ENCODE peak calls at places on chromosomes 13 and 19, in nine cellular contexts. R is activated CD8-positive, alpha-beta memory T cell treated with anti-CD3 and anti-CD28 coated beads for 24 hours; T is mucosa of gallbladder; G is colonic mucosa; M is lung microvascular endothelial cell; I is dorsolateral prefrontal cortex; U is activated CD4-positive, CD25-positive, alpha-beta regulatory T cell treated with anti-CD3 and anti-CD28 coated beads, Interleukin-2, amount 50 U/mL, for 16 hours; F is left kidney; S is HT1080. Z is an unnamed sample.

GRCh38 chr13:43786472-43786765 is 353 bp downstream of the ENOX1 start:
- DNase-seq in R (no peak), T (no peak), G (peak), M (no peak), I (no peak), U (no peak), F (no peak), S (no peak), Z (no peak)

GRCh38 chr13:66635526-66635925 is 594.6 kb downstream of the PCDH9 start:
- DNase-seq in R (no peak), T (no peak), G (no peak), M (peak), I (no peak), U (no peak), F (no peak), S (peak), Z (peak)

GRCh38 chr13:40170982-40171381 is 495.5 kb downstream of the FOXO1 start:
- DNase-seq in R (no peak), T (no peak), G (no peak), M (no peak), I (no peak), U (no peak), F (no peak), S (no peak), Z (peak)

GRCh38 chr13:109971006-109971744 is 184.8 kb upstream of the IRS2 start:
- DNase-seq in R (no peak), T (no peak), G (no peak), M (no peak), I (no peak), U (no peak), F (no peak), S (no peak), Z (peak)

GRCh38 chr13:34364633-34365032 is 546.7 kb downstream of the RFC3 start:
- DNase-seq in R (no peak), T (no peak), G (no peak), M (no peak), I (no peak), U (no peak), F (peak), S (no peak), Z (no peak)

GRCh38 chr19:13055213-13056051 is 47.2 kb downstream of the LYL1 start:
- DNase-seq in R (no peak), T (peak), G (no peak), M (peak), I (no peak), U (no peak), F (peak), S (peak), Z (peak)

GRCh38 chr19:52391135-52391534 is 6.5 kb upstream of the ZNF528 start:
- DNase-seq in R (no peak), T (no peak), G (no peak), M (no peak), I (no peak), U (no peak), F (no peak), S (no peak), Z (no peak)

GRCh38 chr13:44160549-44161278 is 212.9 kb upstream of the SERP2 start:
- DNase-seq in R (no peak), T (no peak), G (no peak), M (no peak), I (peak), U (no peak), F (peak), S (no peak), Z (peak)

GRCh38 chr19:18391509-18392075 is 5.6 kb downstream of the GDF15 start:
- DNase-seq in R (no peak), T (no peak), G (no peak), M (no peak), I (no peak), U (no peak), F (no peak), S (no peak), Z (no peak)

GRCh38 chr19:6564393-6564792 is 26.6 kb downstream of the CD70 start:
- DNase-seq in R (no peak), T (no peak), G (no peak), M (peak), I (no peak), U (no peak), F (peak), S (peak), Z (no peak)

GRCh38 chr13:83547043-83547442 is 335.2 kb downstream of the SLITRK1 start:
- DNase-seq in R (no peak), T (no peak), G (no peak), M (no peak), I (no peak), U (no peak), F (no peak), S (no peak), Z (no peak)

GRCh38 chr13:112849500-112849899 is 119.5 kb upstream of the MCF2L start:
- DNase-seq in R (no peak), T (no peak), G (no peak), M (peak), I (no peak), U (no peak), F (peak), S (peak), Z (peak)

GRCh38 chr19:16470911-16471811 is 609 bp downstream of the EPS15L1 start:
- DNase-seq in R (peak), T (no peak), G (peak), M (peak), I (no peak), U (no peak), F (peak), S (peak), Z (peak)

GRCh38 chr19:57850553-57851017 is 926 bp downstream of the ZNF587 start:
- DNase-seq in R (no peak), T (peak), G (peak), M (peak), I (no peak), U (no peak), F (peak), S (peak), Z (no peak)

GRCh38 chr13:27339299-27339698 is 68.7 kb downstream of the RASL11A start:
- DNase-seq in R (peak), T (peak), G (peak), M (peak), I (no peak), U (no peak), F (peak), S (peak), Z (peak)

GRCh38 chr19:48715681-48716171 is 3.8 kb downstream of the MAMSTR start:
- DNase-seq in R (no peak), T (no peak), G (peak), M (no peak), I (no peak), U (no peak), F (no peak), S (no peak), Z (no peak)

GRCh38 chr19:50465986-50466771 is 10.1 kb upstream of the EMC10 start:
- DNase-seq in R (no peak), T (peak), G (peak), M (no peak), I (no peak), U (no peak), F (peak), S (no peak), Z (no peak)

GRCh38 chr19:32872391-32872790 is 2.8 kb upstream of the SLC7A9 start:
- DNase-seq in R (no peak), T (no peak), G (no peak), M (no peak), I (no peak), U (no peak), F (no peak), S (no peak), Z (no peak)

GRCh38 chr13:97901716-97902115 is 51.8 kb upstream of the IPO5 start:
- DNase-seq in R (no peak), T (no peak), G (no peak), M (no peak), I (no peak), U (no peak), F (no peak), S (no peak), Z (no peak)

GRCh38 chr19:28535352-28535775 is 677.6 kb downstream of the UQCRFS1 start:
- DNase-seq in R (no peak), T (no peak), G (no peak), M (no peak), I (no peak), U (no peak), F (no peak), S (no peak), Z (no peak)

GRCh38 chr19:49592486-49593232 is 1.7 kb downstream of the PRR12 start:
- DNase-seq in R (peak), T (no peak), G (peak), M (peak), I (no peak), U (no peak), F (peak), S (no peak), Z (no peak)

GRCh38 chr19:19520989-19521388 is 5.0 kb downstream of the NDUFA13 start:
- DNase-seq in R (no peak), T (no peak), G (no peak), M (no peak), I (no peak), U (no peak), F (no peak), S (no peak), Z (no peak)

GRCh38 chr19:55320844-55321419 is 4.2 kb downstream of the TMEM150B start:
- DNase-seq in R (no peak), T (no peak), G (no peak), M (no peak), I (no peak), U (no peak), F (no peak), S (no peak), Z (no peak)

GRCh38 chr13:55999709-56000108 is 1141.0 kb upstream of the PRR20A start:
- DNase-seq in R (no peak), T (no peak), G (no peak), M (no peak), I (no peak), U (no peak), F (peak), S (peak), Z (no peak)

GRCh38 chr13:40472427-40473220 is 193.8 kb downstream of the FOXO1 start:
- DNase-seq in R (no peak), T (no peak), G (no peak), M (no peak), I (no peak), U (no peak), F (no peak), S (no peak), Z (no peak)

GRCh38 chr13:98664047-98664446 is 87.1 kb upstream of the STK24 start:
- DNase-seq in R (peak), T (no peak), G (no peak), M (no peak), I (peak), U (peak), F (no peak), S (peak), Z (peak)

GRCh38 chr19:6663236-6664187 is 6.4 kb downstream of the TNFSF14 start:
- DNase-seq in R (peak), T (no peak), G (no peak), M (no peak), I (no peak), U (no peak), F (no peak), S (peak), Z (peak)

GRCh38 chr19:17522988-17523872 is 11.8 kb downstream of the PGLS start:
- DNase-seq in R (peak), T (peak), G (peak), M (peak), I (peak), U (no peak), F (no peak), S (no peak), Z (no peak)

GRCh38 chr19:16062789-16063188 is 13.5 kb upstream of the TPM4 start:
- DNase-seq in R (peak), T (no peak), G (peak), M (peak), I (no peak), U (peak), F (peak), S (no peak), Z (peak)

GRCh38 chr19:38049105-38049649 is 142.2 kb downstream of the SIPA1L3 start:
- DNase-seq in R (peak), T (no peak), G (no peak), M (peak), I (no peak), U (peak), F (no peak), S (peak), Z (no peak)